ENCODE peak calls at places on chromosomes 2 and 18, in six cellular contexts. U, S, O, M, P and H are unnamed samples.
A peak's percentile ranks its signal among the peaks of the same experiment; 100 is the strongest.

GRCh38 chr2:147352294-147352693 is 492.5 kb upstream of the ACVR2A start:
- DNase-seq in M (no peak), O (no peak), U (no peak), P (no peak), S (no peak), H (no peak)

GRCh38 chr18:61637905-61638304 is 254.9 kb downstream of the RNF152 start:
- DNase-seq in U (peak; percentile 17), S (no peak), M (peak; percentile 81), P (no peak), O (no peak), H (peak; percentile 49)

GRCh38 chr2:80374105-80374504 is 69.6 kb upstream of the LRRTM1 start:
- DNase-seq in M (no peak), P (no peak), S (no peak), U (no peak), O (no peak), H (no peak)

GRCh38 chr18:55264108-55264507 is 304.8 kb upstream of the CCDC68 start:
- DNase-seq in U (no peak), M (peak; percentile 70), P (no peak), O (no peak), S (no peak), H (no peak)

GRCh38 chr2:189797902-189798301 is 13.7 kb downstream of the PMS1 start:
- DNase-seq in O (no peak), P (no peak), S (no peak), M (no peak), U (no peak), H (no peak)

GRCh38 chr18:11081009-11081532 is 68.3 kb downstream of the PIEZO2 start:
- DNase-seq in M (no peak), O (no peak), S (no peak), U (no peak), P (peak; percentile 42), H (no peak)

GRCh38 chr2:61707984-61708852 is 145.6 kb downstream of the FAM161A start:
- DNase-seq in M (no peak), P (peak; percentile 92), S (peak; percentile 78), U (no peak), O (peak; percentile 41), H (no peak)

GRCh38 chr2:174939046-174939445 is 66.1 kb downstream of the CHN1 start:
- DNase-seq in S (no peak), O (no peak), P (no peak), M (no peak), U (no peak), H (no peak)

GRCh38 chr2:1546023-1546591 is 132.8 kb downstream of the TPO start:
- DNase-seq in S (peak; percentile 28), U (peak; percentile 48), O (peak; percentile 48), M (peak; percentile 75), P (no peak), H (peak; percentile 71)

GRCh38 chr18:59546164-59546563 is 151.1 kb downstream of the CCBE1 start:
- DNase-seq in U (no peak), S (no peak), P (no peak), O (peak; percentile 69), M (no peak), H (no peak)

GRCh38 chr18:79406708-79407107 is 11.0 kb downstream of the NFATC1 start:
- DNase-seq in S (no peak), O (no peak), P (no peak), M (no peak), U (no peak), H (no peak)

GRCh38 chr2:165629776-165630175 is 160.3 kb downstream of the CSRNP3 start:
- DNase-seq in U (no peak), P (no peak), M (peak; percentile 61), O (no peak), S (no peak), H (no peak)

GRCh38 chr2:239803102-239803763 is 221.9 kb downstream of the NDUFA10 start:
- DNase-seq in S (no peak), O (no peak), P (no peak), U (no peak), M (no peak), H (no peak)

GRCh38 chr2:767440-767839 is 90.2 kb upstream of the TMEM18 start:
- DNase-seq in S (no peak), U (no peak), O (no peak), M (no peak), P (no peak), H (no peak)

GRCh38 chr2:101112772-101113157 is 38.4 kb downstream of the TBC1D8 start:
- DNase-seq in U (no peak), M (no peak), S (no peak), P (no peak), O (no peak), H (no peak)

GRCh38 chr18:70376914-70377258 is 88.0 kb downstream of the SOCS6 start:
- DNase-seq in M (no peak), S (peak; percentile 100), P (no peak), O (no peak), U (no peak), H (no peak)

GRCh38 chr18:33116376-33116775 is 324.1 kb downstream of the CCDC178 start:
- DNase-seq in P (no peak), M (no peak), S (no peak), O (no peak), U (no peak), H (no peak)

GRCh38 chr2:225040862-225041209 is 1.4 kb downstream of the DOCK10 start:
- DNase-seq in P (no peak), M (no peak), S (no peak), U (peak; percentile 9), O (no peak), H (no peak)

GRCh38 chr2:109030870-109031480 is 42.0 kb upstream of the EDAR start:
- DNase-seq in P (no peak), M (peak; percentile 11), U (no peak), O (no peak), S (no peak), H (no peak)

GRCh38 chr2:43005211-43005974 is 213.0 kb upstream of the HAAO start:
- DNase-seq in O (no peak), P (no peak), U (no peak), M (no peak), S (peak; percentile 99), H (no peak)

GRCh38 chr18:12048010-12048826 is 45.4 kb upstream of the ANKRD62 start:
- DNase-seq in P (no peak), O (no peak), S (no peak), M (peak; percentile 63), U (peak; percentile 70), H (peak; percentile 84)

GRCh38 chr2:128449226-128450061 is 130.8 kb upstream of the HS6ST1 start:
- DNase-seq in U (no peak), O (no peak), P (no peak), S (no peak), M (no peak), H (peak; percentile 47)

GRCh38 chr2:47771211-47771610 is 11.7 kb upstream of the MSH6 start:
- DNase-seq in S (peak; percentile 60), U (no peak), M (no peak), O (peak; percentile 40), P (no peak), H (no peak)

GRCh38 chr2:234422895-234423505 is 73.9 kb downstream of the ARL4C start:
- DNase-seq in U (no peak), S (no peak), P (no peak), M (no peak), O (no peak), H (no peak)

DNA sequence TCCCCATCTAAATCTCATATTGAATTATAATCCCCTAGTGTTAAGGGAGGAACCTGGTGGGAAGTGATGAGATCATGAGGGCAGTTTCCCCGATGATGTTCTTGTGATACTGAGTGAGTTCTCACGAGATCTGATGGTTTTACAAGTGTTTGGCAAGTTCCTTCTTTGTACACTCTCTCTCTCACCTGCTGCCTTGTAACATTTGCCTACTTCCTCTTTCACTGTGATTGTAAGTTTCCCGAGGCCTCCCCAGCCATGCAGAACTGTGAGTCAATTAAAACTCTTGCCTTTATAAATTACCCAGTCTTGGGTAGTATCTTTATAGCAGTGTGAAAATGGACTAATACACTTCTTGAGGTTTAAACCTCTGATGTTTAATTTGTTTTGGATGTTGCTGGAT is 177.5 kb downstream of the CD8B2 start:
- DNase-seq in P (peak; percentile 11), O (no peak), M (no peak), U (no peak), S (no peak), H (no peak)
- TF ChIP-seq CREB1 in P (no peak), O (no peak), M (no peak), U (no peak), S (no peak), H (no peak)

GRCh38 chr18:8721094-8721669 is 15.8 kb downstream of the MTCL1 start:
- DNase-seq in O (no peak), S (no peak), M (peak; percentile 23), P (no peak), U (no peak), H (no peak)
- TF ChIP-seq CREB1 in O (no peak), S (no peak), M (no peak), P (no peak), U (no peak), H (no peak)

DNA sequence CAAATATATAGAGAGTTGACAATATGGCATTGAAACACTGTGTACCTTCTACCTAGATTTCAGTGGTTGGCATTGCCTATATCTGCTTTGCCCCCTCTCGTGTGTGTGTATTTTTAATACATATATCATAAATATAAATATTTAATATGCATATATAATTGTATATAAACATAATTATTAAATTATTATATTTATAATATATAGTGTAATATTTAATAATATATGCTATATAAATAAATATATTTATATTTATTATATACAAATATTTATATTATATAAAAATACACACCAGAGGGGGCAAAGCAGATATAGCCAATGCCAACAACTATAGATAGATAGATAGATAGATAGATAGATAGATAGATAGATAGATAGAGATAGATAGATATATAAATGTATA is 124.1 kb downstream of the KIAA1328 start:
- DNase-seq in O (no peak), S (no peak), U (no peak), M (no peak), P (no peak), H (no peak)
- TF ChIP-seq CREB1 in O (no peak), S (no peak), U (no peak), M (no peak), P (no peak), H (no peak)

DNA sequence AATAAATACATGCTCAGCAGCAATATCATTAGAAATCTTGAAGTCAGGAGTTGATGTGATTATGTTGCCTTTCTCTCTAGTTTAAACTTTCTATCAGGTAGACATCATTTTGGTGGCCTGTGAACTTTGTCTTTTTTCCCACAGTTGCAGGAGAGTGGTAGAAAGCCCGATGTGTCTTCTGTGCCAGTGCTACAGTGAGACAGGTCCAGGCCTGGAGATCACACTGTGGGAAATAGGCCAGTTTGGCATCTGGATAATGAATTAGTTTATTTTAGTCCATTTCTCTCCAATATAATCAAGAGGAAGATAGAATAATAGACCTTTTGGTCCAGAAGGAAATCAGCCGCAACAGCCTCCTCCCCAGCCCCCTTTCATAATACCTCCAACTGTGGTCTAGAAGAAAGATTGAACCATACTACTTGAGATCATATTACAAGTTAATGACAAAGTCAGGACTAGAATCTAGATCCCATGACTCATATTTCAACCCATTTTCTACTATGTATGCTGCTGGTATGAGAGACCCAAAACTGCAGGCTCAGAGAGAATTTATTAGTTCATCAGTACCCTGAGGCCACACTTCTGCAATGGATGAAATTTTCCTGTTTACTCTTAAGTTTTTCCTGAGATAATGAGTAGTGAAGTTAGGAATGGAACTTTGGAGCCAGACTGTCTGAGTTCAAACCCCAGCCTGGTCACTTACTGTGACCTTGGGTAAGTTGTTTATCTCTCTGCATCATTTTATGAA is 20.6 kb downstream of the KCMF1 start:
- DNase-seq in P (no peak), S (no peak), U (no peak), O (no peak), M (no peak), H (no peak)
- TF ChIP-seq CREB1 in P (no peak), S (no peak), U (no peak), O (no peak), M (no peak), H (no peak)

GRCh38 chr18:73563345-73563744 is 584.3 kb downstream of the FBXO15 start:
- DNase-seq in U (no peak), S (no peak), M (no peak), P (no peak), O (no peak), H (no peak)
- TF ChIP-seq CREB1 in U (no peak), S (no peak), M (no peak), P (no peak), O (no peak), H (no peak)

GRCh38 chr18:13273800-13274199 is 55.2 kb downstream of the LDLRAD4 start:
- DNase-seq in P (no peak), U (no peak), M (no peak), O (no peak), S (no peak), H (no peak)
- TF ChIP-seq CREB1 in P (no peak), U (no peak), M (no peak), O (no peak), S (no peak), H (no peak)